ENCODE peak calls at places on chromosomes 11 and 22, in nine cellular contexts. L is OCI-M1; Z is SW480; H is OCI-LY7; E is stimulated activated CD4-positive, alpha-beta T cell treated with anti-CD3 and anti-CD28 coated beads, Interleukin-15, amount 100 ng/mL, for 24 hours; O is H7; W is nucleus accumbens; G is mesendoderm; F is LHCN-M2. X is an unnamed sample.

GRCh38 chr11:3001496-3001895 is 9.4 kb upstream of the NAP1L4 start:
- DNase-seq in L (no peak), Z (no peak), H (no peak), E (no peak), O (peak), W (peak), G (no peak), F (no peak), X (no peak)

GRCh38 chr22:26527574-26528465 is 15.5 kb upstream of the TFIP11 start:
- DNase-seq in L (no peak), Z (no peak), H (no peak), E (no peak), O (no peak), W (no peak), G (no peak), F (no peak), X (no peak)

GRCh38 chr11:32279672-32280071 is 155.7 kb downstream of the WT1 start:
- DNase-seq in L (no peak), Z (no peak), H (no peak), E (no peak), O (peak), W (no peak), G (peak), F (no peak), X (peak)

GRCh38 chr22:23212061-23213030 is 32.0 kb downstream of the BCR start:
- DNase-seq in L (no peak), Z (no peak), H (peak), E (no peak), O (no peak), W (no peak), G (no peak), F (peak), X (no peak)

GRCh38 chr22:30310881-30311771 is 15.6 kb downstream of the TBC1D10A start:
- DNase-seq in L (no peak), Z (no peak), H (no peak), E (no peak), O (peak), W (peak), G (no peak), F (no peak), X (no peak)

GRCh38 chr11:106076421-106076922 is 675 bp downstream of the KBTBD3 start:
- DNase-seq in L (no peak), Z (peak), H (peak), E (peak), O (no peak), W (no peak), G (no peak), F (peak), X (no peak)

GRCh38 chr11:82557274-82557673 is 176.4 kb downstream of the FAM181B start:
- DNase-seq in L (no peak), Z (no peak), H (peak), E (no peak), O (no peak), W (no peak), G (no peak), F (no peak), X (no peak)

GRCh38 chr11:63569570-63569969 is 6.4 kb upstream of the PLAAT2 start:
- DNase-seq in L (no peak), Z (no peak), H (no peak), E (no peak), O (no peak), W (no peak), G (no peak), F (no peak), X (no peak)

GRCh38 chr11:92480519-92480918 is 255.9 kb downstream of the FAT3 start:
- DNase-seq in L (no peak), Z (no peak), H (no peak), E (no peak), O (no peak), W (no peak), G (no peak), F (no peak), X (no peak)

GRCh38 chr11:45333023-45333422 is 46.9 kb upstream of the SYT13 start:
- DNase-seq in L (no peak), Z (no peak), H (no peak), E (no peak), O (no peak), W (no peak), G (no peak), F (no peak), X (no peak)

GRCh38 chr22:38180841-38181452 is 683 bp downstream of the PLA2G6 start:
- DNase-seq in L (peak), Z (peak), H (peak), E (peak), O (no peak), W (no peak), G (peak), F (no peak), X (peak)

X was measured in DND-41.